ENCODE peak calls at places on chromosomes 4 and X, in eight cellular contexts. U is COR-L47; T is right lobe of liver; E is psoas muscle; X is fibroblast of lung; Y is stimulated activated naive B cell treated with anti-CD40 and anti-IgM and Interleukin-4, amounts not matched to agents 10 μg/mL and 1 μg/mL and 100 μg/mL, for 72 hours; M is ELF-1; N is cardiac fibroblast. A is an unnamed sample.

GRCh38 chrX:153969125-153969903 is 2.3 kb downstream of the HCFC1 start:
- DNase-seq in E (no peak), M (peak; percentile 65), N (no peak), U (no peak), X (no peak), Y (no peak), T (no peak), A (no peak)

GRCh38 chrX:48890296-48890925 is 7.2 kb downstream of the TIMM17B start:
- DNase-seq in M (peak; percentile 56), E (no peak), T (no peak), Y (no peak), N (no peak), X (no peak), U (no peak), A (no peak)

GRCh38 chr4:162920649-162921048 is 246.0 kb downstream of the NAF1 start:
- DNase-seq in U (no peak), T (no peak), E (no peak), M (no peak), Y (no peak), N (no peak), X (no peak), A (no peak)

GRCh38 chr4:52622564-52622963 is 36.5 kb downstream of the USP46 start:
- DNase-seq in E (no peak), Y (no peak), M (no peak), T (no peak), N (no peak), U (no peak), X (no peak), A (no peak)

GRCh38 chrX:152138388-152138784 is at the start of gene MAGEA10:
- DNase-seq in X (no peak), N (no peak), Y (no peak), T (no peak), U (no peak), E (no peak), M (no peak), A (no peak)

GRCh38 chr4:5206391-5206790 is 155.1 kb downstream of the STK32B start:
- DNase-seq in U (no peak), T (no peak), M (peak; percentile 3), Y (no peak), X (peak; percentile 93), E (peak; percentile 48), N (peak; percentile 42), A (no peak)

GRCh38 chr4:185235480-185236154 is 26.2 kb downstream of the SNX25 start:
- DNase-seq in N (peak; percentile 23), X (peak; percentile 55), Y (no peak), E (no peak), M (peak; percentile 85), U (no peak), T (no peak), A (peak; percentile 41)

GRCh38 chr4:145011636-145012035 is 86.4 kb downstream of the ANAPC10 start:
- DNase-seq in U (no peak), N (peak; percentile 24), E (no peak), Y (no peak), M (no peak), T (no peak), X (no peak), A (no peak)

GRCh38 chr4:124806403-124806802 is 93.9 kb upstream of the ANKRD50 start:
- DNase-seq in Y (no peak), U (no peak), E (no peak), X (peak; percentile 83), M (peak; percentile 9), N (peak; percentile 33), T (no peak), A (no peak)

GRCh38 chr4:137597751-137598493 is 65.6 kb upstream of the PCDH18 start:
- DNase-seq in U (no peak), N (no peak), M (no peak), Y (no peak), E (no peak), X (peak; percentile 17), T (no peak), A (no peak)

GRCh38 chr4:148495463-148495862 is 53.2 kb upstream of the NR3C2 start:
- DNase-seq in N (peak; percentile 5), E (no peak), X (no peak), Y (no peak), U (no peak), T (no peak), M (no peak), A (no peak)

GRCh38 chr4:170374770-170375169 is 285.0 kb upstream of the AADAT start:
- DNase-seq in U (no peak), Y (peak; percentile 7), E (no peak), M (peak; percentile 62), N (peak; percentile 25), X (no peak), T (no peak), A (peak; percentile 10)

GRCh38 chrX:55486736-55487135 is 2.9 kb downstream of the USP51 start:
- DNase-seq in N (peak; percentile 20), U (no peak), Y (no peak), M (no peak), T (no peak), E (no peak), X (peak; percentile 31), A (no peak)

GRCh38 chr4:74823194-74823593 is 28.9 kb upstream of the BTC start:
- DNase-seq in E (no peak), Y (no peak), N (no peak), M (no peak), T (no peak), U (no peak), X (no peak), A (no peak)

GRCh38 chr4:110046588-110047049 is 133.9 kb downstream of the EGF start:
- DNase-seq in E (no peak), T (no peak), X (peak; percentile 67), N (no peak), U (peak; percentile 69), M (no peak), Y (no peak), A (no peak)

GRCh38 chr4:77493829-77494551 is 111.6 kb upstream of the CXCL13 start:
- DNase-seq in E (no peak), N (no peak), Y (no peak), U (no peak), T (no peak), M (no peak), X (no peak), A (no peak)

GRCh38 chr4:33649015-33649414 is 2595.3 kb downstream of the ARAP2 start:
- DNase-seq in E (no peak), M (peak; percentile 2), X (peak; percentile 9), U (no peak), Y (no peak), T (no peak), N (peak; percentile 73), A (no peak)

GRCh38 chrX:48071064-48071985 is at the start of gene ZNF630:
- DNase-seq in N (peak; percentile 42), T (peak; percentile 82), E (peak; percentile 61), M (peak; percentile 95), Y (peak; percentile 73), U (no peak), X (peak; percentile 68), A (peak; percentile 53)

GRCh38 chr4:21769404-21770147 is 179.0 kb downstream of the KCNIP4 start:
- DNase-seq in X (peak; percentile 90), U (no peak), M (no peak), T (no peak), N (peak; percentile 79), Y (no peak), E (no peak), A (no peak)

GRCh38 chr4:26235500-26235899 is 85.3 kb upstream of the RBPJ start:
- DNase-seq in N (peak; percentile 69), Y (no peak), E (peak; percentile 66), X (peak; percentile 47), M (no peak), T (no peak), U (peak; percentile 45), A (no peak)

GRCh38 chr4:2819244-2820215 is 24.1 kb upstream of the ADD1 start:
- DNase-seq in N (no peak), U (no peak), T (peak; percentile 7), M (no peak), X (no peak), E (no peak), Y (no peak), A (no peak)

GRCh38 chrX:2705036-2705435 is 13.9 kb downstream of the CD99 start:
- DNase-seq in X (peak; percentile 54), Y (no peak), E (no peak), U (no peak), N (peak; percentile 64), M (no peak), T (no peak), A (no peak)

GRCh38 chr4:101187837-101188236 is 159.5 kb downstream of the PPP3CA start:
- DNase-seq in N (peak; percentile 48), X (no peak), U (no peak), Y (no peak), M (no peak), E (no peak), T (no peak), A (peak; percentile 3)

GRCh38 chr4:180565856-180566431 is 1677.3 kb upstream of the TENM3 start:
- DNase-seq in X (no peak), M (no peak), T (no peak), U (no peak), E (no peak), Y (no peak), N (no peak), A (no peak)

GRCh38 chr4:82784615-82785247 is 13.9 kb downstream of the SCD5 start:
- DNase-seq in N (peak; percentile 66), X (peak; percentile 68), U (no peak), E (no peak), T (no peak), M (peak; percentile 30), Y (no peak), A (no peak)

GRCh38 chr4:147589586-147589985 is 27.6 kb upstream of the TMEM184C start:
- DNase-seq in T (no peak), X (no peak), N (peak; percentile 52), M (peak; percentile 31), E (no peak), U (no peak), Y (no peak), A (no peak)

GRCh38 chr4:116180056-116180690 is 905.2 kb downstream of the TRAM1L1 start:
- DNase-seq in X (no peak), Y (no peak), N (peak; percentile 3), U (peak; percentile 16), M (no peak), E (no peak), T (no peak), A (no peak)

GRCh38 chr4:165016971-165017370 is 14.8 kb upstream of the TRIM60 start:
- DNase-seq in E (no peak), X (no peak), Y (no peak), M (peak; percentile 66), U (no peak), N (no peak), T (no peak), A (no peak)

GRCh38 chrX:2283111-2283847 is 217.5 kb downstream of the DHRSX start:
- DNase-seq in E (no peak), N (no peak), Y (no peak), U (no peak), X (peak; percentile 59), T (no peak), M (no peak), A (no peak)

GRCh38 chr4:41346306-41347061 is 89.8 kb downstream of the UCHL1 start:
- DNase-seq in E (no peak), M (no peak), Y (no peak), U (no peak), X (no peak), N (no peak), T (no peak), A (no peak)

GRCh38 chr4:14856076-14856926 is 146.0 kb upstream of the CPEB2 start:
- DNase-seq in T (no peak), M (no peak), U (no peak), Y (peak; percentile 80), X (peak; percentile 100), N (peak; percentile 98), E (peak; percentile 46), A (no peak)

GRCh38 chr4:7863911-7864681 is 75.6 kb downstream of the AFAP1 start:
- DNase-seq in M (no peak), E (no peak), T (no peak), N (no peak), U (no peak), X (peak; percentile 47), Y (no peak), A (no peak)